ENCODE peak calls at places on chromosomes 2 and 18, in six cellular contexts. O, G, B, L, U and D are unnamed samples.

GRCh38 chr2:60567919-60568874 is 14.7 kb upstream of the BCL11A start:
- DNase-seq in O (no peak), G (no peak), B (no peak), L (no peak), U (peak), D (no peak)

GRCh38 chr2:240443891-240444301 is 8.4 kb downstream of the GPC1 start:
- DNase-seq in O (no peak), G (peak), B (no peak), L (no peak), U (no peak), D (no peak)

GRCh38 chr18:54140641-54141040 is 83.8 kb downstream of the MBD2 start:
- DNase-seq in O (no peak), G (no peak), B (no peak), L (no peak), U (no peak), D (no peak)

GRCh38 chr18:62912885-62913284 is 197.5 kb downstream of the PHLPP1 start:
- DNase-seq in O (no peak), G (no peak), B (no peak), L (no peak), U (no peak), D (no peak)

GRCh38 chr18:50938912-50939311 is 28.9 kb upstream of the ELAC1 start:
- DNase-seq in O (no peak), G (no peak), B (no peak), L (no peak), U (no peak), D (no peak)

GRCh38 chr2:95074663-95075439 is 46.8 kb downstream of the MRPS5 start:
- DNase-seq in O (no peak), G (no peak), B (no peak), L (peak), U (no peak), D (no peak)

GRCh38 chr2:236969767-236970655 is 115.7 kb upstream of the COPS8 start:
- DNase-seq in O (no peak), G (no peak), B (no peak), L (peak), U (no peak), D (no peak)

GRCh38 chr18:63974991-63975390 is 5.1 kb downstream of the SERPINB8 start:
- DNase-seq in O (no peak), G (no peak), B (no peak), L (peak), U (no peak), D (no peak)

GRCh38 chr2:70627499-70627898 is 73.9 kb upstream of the TGFA start:
- DNase-seq in O (no peak), G (peak), B (no peak), L (no peak), U (no peak), D (no peak)

GRCh38 chr18:75896865-75897264 is 469.4 kb upstream of the SMIM21 start:
- DNase-seq in O (no peak), G (no peak), B (no peak), L (no peak), U (peak), D (no peak)

GRCh38 chr18:2848879-2849254 is 2.1 kb downstream of the EMILIN2 start:
- DNase-seq in O (no peak), G (no peak), B (no peak), L (no peak), U (no peak), D (no peak)

GRCh38 chr2:96116424-96116878 is at the start of gene ADRA2B:
- DNase-seq in O (peak), G (peak), B (no peak), L (peak), U (peak), D (no peak)

GRCh38 chr2:55839182-55839819 is 84.3 kb downstream of the EFEMP1 start:
- DNase-seq in O (no peak), G (no peak), B (no peak), L (no peak), U (no peak), D (no peak)

GRCh38 chr2:223586261-223586660 is 15.9 kb downstream of the SCG2 start:
- DNase-seq in O (no peak), G (no peak), B (peak), L (no peak), U (no peak), D (peak)

GRCh38 chr2:50388324-50388723 is 643.6 kb downstream of the NRXN1 start:
- DNase-seq in O (no peak), G (no peak), B (no peak), L (no peak), U (no peak), D (no peak)

GRCh38 chr2:25587361-25587760 is 86.0 kb downstream of the DTNB start:
- DNase-seq in O (no peak), G (no peak), B (no peak), L (no peak), U (no peak), D (no peak)

GRCh38 chr18:49238433-49239042 is 221.9 kb downstream of the DYM start:
- DNase-seq in O (no peak), G (no peak), B (peak), L (no peak), U (peak), D (no peak)

GRCh38 chr2:9138507-9139085 is 68.0 kb upstream of the ASAP2 start:
- DNase-seq in O (peak), G (no peak), B (no peak), L (no peak), U (peak), D (no peak)

GRCh38 chr2:85745619-85746018 is 8.2 kb upstream of the ATOH8 start:
- DNase-seq in O (no peak), G (no peak), B (no peak), L (no peak), U (no peak), D (no peak)

GRCh38 chr2:225076125-225076524 is 33.9 kb upstream of the DOCK10 start:
- DNase-seq in O (no peak), G (no peak), B (no peak), L (no peak), U (no peak), D (no peak)

GRCh38 chr18:47595816-47596501 is 334.5 kb downstream of the SMAD2 start:
- DNase-seq in O (peak), G (no peak), B (no peak), L (peak), U (no peak), D (no peak)

GRCh38 chr2:200625317-200625716 is 39.5 kb downstream of the AOX1 start:
- DNase-seq in O (no peak), G (no peak), B (no peak), L (no peak), U (no peak), D (no peak)

GRCh38 chr18:53165770-53166169 is 825.8 kb downstream of the DCC start:
- DNase-seq in O (peak), G (no peak), B (no peak), L (no peak), U (no peak), D (no peak)

GRCh38 chr2:200944467-200945394 is 18.7 kb downstream of the ORC2 start:
- DNase-seq in O (no peak), G (no peak), B (peak), L (peak), U (no peak), D (peak)

GRCh38 chr18:63241317-63241712 is 78.3 kb downstream of the BCL2 start:
- DNase-seq in O (no peak), G (no peak), B (no peak), L (no peak), U (no peak), D (no peak)

GRCh38 chr18:58202406-58202730 is 158.3 kb downstream of the NEDD4L start:
- DNase-seq in O (no peak), G (no peak), B (no peak), L (no peak), U (no peak), D (no peak)

GRCh38 chr2:66851449-66851872 is 416.5 kb downstream of the MEIS1 start:
- DNase-seq in O (no peak), G (no peak), B (no peak), L (peak), U (no peak), D (no peak)

GRCh38 chr2:29270606-29271005 is 155.4 kb downstream of the CLIP4 start:
- DNase-seq in O (no peak), G (no peak), B (no peak), L (no peak), U (no peak), D (no peak)

GRCh38 chr2:30113617-30114293 is 33.1 kb upstream of the YPEL5 start:
- DNase-seq in O (no peak), G (no peak), B (peak), L (no peak), U (no peak), D (peak)

GRCh38 chr2:176129013-176129796 is at the start of gene HOXD8:
- DNase-seq in O (no peak), G (peak), B (no peak), L (peak), U (peak), D (no peak)

GRCh38 chr2:61538920-61539559 is 884 bp upstream of the XPO1 start:
- DNase-seq in O (peak), G (no peak), B (no peak), L (peak), U (no peak), D (peak)

GRCh38 chr2:233692648-233693047 is at the start of gene UGT1A6:
- DNase-seq in O (no peak), G (no peak), B (no peak), L (no peak), U (no peak), D (no peak)

GRCh38 chr2:160695402-160696060 is 201.9 kb upstream of the RBMS1 start:
- DNase-seq in O (no peak), G (no peak), B (no peak), L (no peak), U (no peak), D (peak)

GRCh38 chr2:170842785-170843184 is 26.1 kb downstream of the GAD1 start:
- DNase-seq in O (no peak), G (no peak), B (no peak), L (no peak), U (no peak), D (no peak)

GRCh38 chr2:175621847-175622246 is 380.2 kb downstream of the LNPK start:
- DNase-seq in O (no peak), G (no peak), B (no peak), L (no peak), U (no peak), D (no peak)

GRCh38 chr18:11310476-11311086 is 161.2 kb upstream of the PIEZO2 start:
- DNase-seq in O (peak), G (no peak), B (no peak), L (peak), U (peak), D (no peak)

GRCh38 chr2:213108308-213108707 is 43.1 kb downstream of the IKZF2 start:
- DNase-seq in O (no peak), G (no peak), B (no peak), L (no peak), U (no peak), D (no peak)

GRCh38 chr2:172813314-172813888 is 77.8 kb downstream of the RAPGEF4 start:
- DNase-seq in O (no peak), G (no peak), B (no peak), L (no peak), U (no peak), D (no peak)

GRCh38 chr2:189799030-189799331 is 14.7 kb downstream of the PMS1 start:
- DNase-seq in O (no peak), G (no peak), B (no peak), L (no peak), U (no peak), D (no peak)
- TF ChIP-seq CTCF in O (no peak), G (no peak), B (no peak), L (no peak), U (no peak), D (no peak)

GRCh38 chr18:36330435-36331049 is 33.0 kb downstream of the FHOD3 start:
- DNase-seq in O (no peak), G (no peak), B (no peak), L (no peak), U (no peak), D (no peak)
- TF ChIP-seq CTCF in O (no peak), G (no peak), B (no peak), L (no peak), U (no peak), D (no peak)

GRCh38 chr2:206004004-206004693 is 81.8 kb downstream of the INO80D start:
- DNase-seq in O (no peak), G (no peak), B (no peak), L (peak), U (peak), D (no peak)
- TF ChIP-seq CTCF in O (peak), G (peak), B (peak), L (peak), U (peak), D (peak)

DNA sequence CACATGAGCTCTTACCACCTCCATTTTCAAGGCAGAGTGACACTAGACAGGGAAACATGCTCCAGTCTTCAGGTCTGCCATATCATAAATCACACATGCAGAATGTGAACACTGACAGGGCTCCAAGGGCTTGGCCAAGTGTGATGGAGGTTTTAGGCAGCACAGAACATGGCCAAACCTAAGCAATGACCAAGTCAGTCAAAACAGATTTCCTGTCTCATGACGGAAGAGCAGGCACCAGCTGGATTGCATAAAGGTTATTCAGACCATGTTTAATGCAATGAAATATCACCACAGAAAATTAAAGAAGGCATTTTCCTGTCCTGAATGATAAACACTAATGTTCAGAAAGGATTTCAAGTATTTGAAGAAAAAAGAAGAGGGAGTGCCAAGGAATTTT is 72.5 kb downstream of the SUMO1 start:
- DNase-seq in O (no peak), G (no peak), B (no peak), L (no peak), U (no peak), D (no peak)
- TF ChIP-seq CTCF in O (no peak), G (no peak), B (no peak), L (no peak), U (no peak), D (no peak)

GRCh38 chr2:179936654-179937053 is 70.4 kb downstream of the CWC22 start:
- DNase-seq in O (no peak), G (no peak), B (no peak), L (peak), U (peak), D (no peak)
- TF ChIP-seq CTCF in O (peak), G (peak), B (peak), L (peak), U (peak), D (peak)

DNA sequence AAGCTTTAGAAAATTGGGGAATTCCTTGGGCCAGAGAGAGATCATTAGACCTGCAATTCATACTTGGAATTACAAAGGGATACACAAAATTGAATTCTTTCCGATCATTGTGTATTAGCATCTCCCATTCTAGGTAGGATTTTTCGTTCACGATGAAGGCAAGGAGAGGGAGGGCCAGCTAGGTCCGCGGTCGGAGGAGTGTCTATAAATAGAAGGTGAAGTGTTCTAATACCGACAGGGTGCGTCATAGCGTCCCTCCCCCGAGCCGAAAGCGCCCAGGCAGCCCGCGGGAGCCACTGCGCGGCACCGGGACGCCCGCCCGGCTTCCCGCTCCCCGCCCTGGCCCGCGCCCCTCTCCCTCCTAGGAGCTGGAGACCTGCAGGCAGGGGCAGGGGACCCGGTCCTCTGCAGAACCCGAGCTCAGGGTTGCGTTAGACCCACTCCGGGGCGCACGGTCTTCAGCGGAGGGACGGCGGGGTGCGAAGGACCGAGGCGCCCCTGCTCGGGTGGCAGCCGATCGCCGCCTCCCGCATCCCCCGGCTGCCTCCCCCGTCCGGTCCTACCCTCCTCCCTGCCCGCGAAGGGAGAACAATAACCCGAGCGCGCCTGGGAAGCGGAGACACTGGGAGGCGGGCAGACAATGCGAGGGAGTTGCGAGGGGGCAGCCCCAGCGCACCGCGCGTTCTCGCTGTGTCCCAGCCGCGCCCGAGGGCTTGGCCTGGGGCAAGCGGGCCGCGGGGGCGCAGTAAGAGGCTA is 114.1 kb upstream of the SERTAD2 start:
- DNase-seq in O (peak), G (peak), B (peak), L (peak), U (peak), D (peak)
- TF ChIP-seq CTCF in O (no peak), G (no peak), B (no peak), L (no peak), U (no peak), D (no peak)

GRCh38 chr2:10911291-10912075 is at the start of gene KCNF1:
- DNase-seq in O (no peak), G (no peak), B (peak), L (peak), U (peak), D (peak)
- TF ChIP-seq CTCF in O (no peak), G (no peak), B (peak), L (no peak), U (no peak), D (peak)

GRCh38 chr2:128531856-128532255 is 213.2 kb upstream of the HS6ST1 start:
- DNase-seq in O (no peak), G (no peak), B (no peak), L (no peak), U (no peak), D (no peak)
- TF ChIP-seq CTCF in O (no peak), G (no peak), B (no peak), L (peak), U (no peak), D (no peak)